ENCODE peak calls at places on chromosome 1, in six cellular contexts. H, G, T, M, S and R are unnamed samples.

GRCh38 chr1:24149854-24150227 is 6.9 kb upstream of the IL22RA1 start:
- DNase-seq in S (no peak), G (peak), H (peak), M (peak), T (peak), R (no peak)

GRCh38 chr1:153577624-153578051 is 12.0 kb upstream of the S100A2 start:
- DNase-seq in M (peak), H (no peak), T (no peak), G (no peak), S (no peak), R (no peak)

GRCh38 chr1:54335396-54336056 is 70.7 kb downstream of the SSBP3 start:
- DNase-seq in H (peak), T (peak), S (no peak), G (peak), M (peak), R (peak)

GRCh38 chr1:14674030-14674429 is 75.5 kb downstream of the KAZN start:
- DNase-seq in S (no peak), G (no peak), H (no peak), M (no peak), T (no peak), R (no peak)

GRCh38 chr1:111110197-111110899 is 29.5 kb downstream of the DRAM2 start:
- DNase-seq in T (peak), H (no peak), M (no peak), G (peak), S (peak), R (no peak)

GRCh38 chr1:1687846-1688245 is 4.7 kb downstream of the SLC35E2B start:
- DNase-seq in H (no peak), S (no peak), M (no peak), T (no peak), G (no peak), R (no peak)

GRCh38 chr1:216045400-216045799 is 377.8 kb downstream of the USH2A start:
- DNase-seq in M (peak), S (no peak), T (peak), G (peak), H (peak), R (peak)

GRCh38 chr1:184541537-184542152 is 154.8 kb downstream of the C1orf21 start:
- DNase-seq in S (no peak), T (no peak), M (no peak), H (no peak), G (no peak), R (no peak)

GRCh38 chr1:211313392-211313791 is 13.2 kb upstream of the TRAF5 start:
- DNase-seq in G (no peak), H (no peak), S (no peak), M (no peak), T (no peak), R (no peak)

GRCh38 chr1:39663559-39663958 is 8.3 kb downstream of the NT5C1A start:
- DNase-seq in T (no peak), G (no peak), S (no peak), H (no peak), M (no peak), R (no peak)